ENCODE peak calls at places on chromosomes 12 and 14, in seven cellular contexts. One of them, this sample, is unnamed.

GRCh38 chr14:21039059-21039422 is 3.1 kb upstream of the RNASE7 start:
- DNase-seq in neuronal stem cell: no peak
- DNase-seq in H1: peak
- DNase-seq in mesenchymal stem cell: peak
- DNase-seq in IMR-90: peak
- DNase-seq in H9: peak
- DNase-seq in mesendoderm: peak
- DNase-seq in this sample: peak

GRCh38 chr14:74142523-74142922 is 57.8 kb downstream of the LIN52 start:
- DNase-seq in mesendoderm: no peak
- DNase-seq in H9: no peak
- DNase-seq in IMR-90: no peak
- DNase-seq in mesenchymal stem cell: no peak
- DNase-seq in H1: no peak
- DNase-seq in neuronal stem cell: no peak
- DNase-seq in this sample: no peak

GRCh38 chr12:71578694-71579258 is 84.9 kb downstream of the ZFC3H1 start:
- DNase-seq in mesendoderm: no peak
- DNase-seq in neuronal stem cell: no peak
- DNase-seq in H1: no peak
- DNase-seq in H9: no peak
- DNase-seq in mesenchymal stem cell: no peak
- DNase-seq in IMR-90: no peak
- DNase-seq in this sample: no peak

GRCh38 chr12:57027011-57027804 is 10.9 kb upstream of the TAC3 start:
- DNase-seq in H9: no peak
- DNase-seq in neuronal stem cell: no peak
- DNase-seq in mesendoderm: peak
- DNase-seq in mesenchymal stem cell: no peak
- DNase-seq in IMR-90: no peak
- DNase-seq in H1: no peak
- DNase-seq in this sample: no peak

GRCh38 chr12:55671746-55672145 is 35.1 kb downstream of the OR10P1 start:
- DNase-seq in H1: no peak
- DNase-seq in mesendoderm: no peak
- DNase-seq in mesenchymal stem cell: no peak
- DNase-seq in H9: no peak
- DNase-seq in IMR-90: no peak
- DNase-seq in neuronal stem cell: no peak
- DNase-seq in this sample: no peak

GRCh38 chr12:6556857-6557256 is 1.0 kb upstream of the IFFO1 start:
- DNase-seq in IMR-90: no peak
- DNase-seq in H9: no peak
- DNase-seq in mesendoderm: no peak
- DNase-seq in H1: no peak
- DNase-seq in mesenchymal stem cell: no peak
- DNase-seq in neuronal stem cell: no peak
- DNase-seq in this sample: no peak

GRCh38 chr12:31369712-31370521 is 44.0 kb upstream of the SINHCAF start:
- DNase-seq in neuronal stem cell: peak
- DNase-seq in IMR-90: peak
- DNase-seq in mesendoderm: peak
- DNase-seq in mesenchymal stem cell: peak
- DNase-seq in H9: peak
- DNase-seq in H1: no peak
- DNase-seq in this sample: peak

GRCh38 chr14:70616646-70617045 is 16.2 kb upstream of the MED6 start:
- DNase-seq in IMR-90: no peak
- DNase-seq in H1: no peak
- DNase-seq in H9: no peak
- DNase-seq in neuronal stem cell: no peak
- DNase-seq in mesenchymal stem cell: no peak
- DNase-seq in mesendoderm: no peak
- DNase-seq in this sample: peak

GRCh38 chr14:101193845-101194355 is 290.4 kb upstream of the RTL1 start:
- DNase-seq in mesenchymal stem cell: no peak
- DNase-seq in mesendoderm: no peak
- DNase-seq in H1: no peak
- DNase-seq in H9: no peak
- DNase-seq in neuronal stem cell: no peak
- DNase-seq in IMR-90: no peak
- DNase-seq in this sample: no peak

GRCh38 chr12:113278141-113278540 is 56.8 kb downstream of the SLC8B1 start:
- DNase-seq in mesendoderm: no peak
- DNase-seq in neuronal stem cell: no peak
- DNase-seq in mesenchymal stem cell: no peak
- DNase-seq in H1: no peak
- DNase-seq in H9: no peak
- DNase-seq in IMR-90: no peak
- DNase-seq in this sample: no peak

GRCh38 chr12:38102197-38102596 is 214.4 kb upstream of the ALG10B start:
- DNase-seq in H1: no peak
- DNase-seq in H9: no peak
- DNase-seq in mesendoderm: no peak
- DNase-seq in IMR-90: no peak
- DNase-seq in mesenchymal stem cell: no peak
- DNase-seq in neuronal stem cell: no peak
- DNase-seq in this sample: peak

GRCh38 chr14:100855256-100855930 is 29.5 kb downstream of the MEG3 start:
- DNase-seq in IMR-90: no peak
- DNase-seq in H1: no peak
- DNase-seq in H9: no peak
- DNase-seq in mesenchymal stem cell: no peak
- DNase-seq in mesendoderm: peak
- DNase-seq in neuronal stem cell: no peak
- DNase-seq in this sample: no peak

GRCh38 chr12:16348435-16349131 is 1.1 kb downstream of the MGST1 start:
- DNase-seq in H1: no peak
- DNase-seq in neuronal stem cell: no peak
- DNase-seq in H9: no peak
- DNase-seq in IMR-90: peak
- DNase-seq in mesenchymal stem cell: peak
- DNase-seq in mesendoderm: peak
- DNase-seq in this sample: no peak

GRCh38 chr12:267581-268482 is 5.2 kb upstream of the SLC6A13 start:
- DNase-seq in neuronal stem cell: no peak
- DNase-seq in mesenchymal stem cell: no peak
- DNase-seq in mesendoderm: no peak
- DNase-seq in IMR-90: peak
- DNase-seq in H9: no peak
- DNase-seq in H1: no peak
- DNase-seq in this sample: no peak

GRCh38 chr14:61601923-61602732 is 93.2 kb upstream of the HIF1A start:
- DNase-seq in H1: no peak
- DNase-seq in mesenchymal stem cell: no peak
- DNase-seq in neuronal stem cell: no peak
- DNase-seq in IMR-90: no peak
- DNase-seq in mesendoderm: peak
- DNase-seq in H9: no peak
- DNase-seq in this sample: no peak

GRCh38 chr12:99824900-99825562 is 159.7 kb downstream of the ANKS1B start:
- DNase-seq in neuronal stem cell: no peak
- DNase-seq in H1: no peak
- DNase-seq in IMR-90: no peak
- DNase-seq in mesenchymal stem cell: no peak
- DNase-seq in H9: no peak
- DNase-seq in mesendoderm: no peak
- DNase-seq in this sample: no peak

GRCh38 chr14:33435911-33436310 is 497.2 kb downstream of the NPAS3 start:
- DNase-seq in H9: no peak
- DNase-seq in neuronal stem cell: no peak
- DNase-seq in mesendoderm: no peak
- DNase-seq in IMR-90: peak
- DNase-seq in mesenchymal stem cell: peak
- DNase-seq in H1: no peak
- DNase-seq in this sample: peak

GRCh38 chr14:80584638-80585505 is 356.7 kb downstream of the CEP128 start:
- DNase-seq in IMR-90: peak
- DNase-seq in mesendoderm: peak
- DNase-seq in mesenchymal stem cell: no peak
- DNase-seq in H9: no peak
- DNase-seq in H1: no peak
- DNase-seq in neuronal stem cell: no peak
- DNase-seq in this sample: peak

GRCh38 chr12:1767407-1768090 is 52.8 kb upstream of the LRTM2 start:
- DNase-seq in mesendoderm: no peak
- DNase-seq in H1: no peak
- DNase-seq in IMR-90: no peak
- DNase-seq in neuronal stem cell: no peak
- DNase-seq in mesenchymal stem cell: no peak
- DNase-seq in H9: no peak
- DNase-seq in this sample: peak

GRCh38 chr14:24365600-24366374 is 2.2 kb upstream of the NFATC4 start:
- DNase-seq in IMR-90: peak
- DNase-seq in H9: peak
- DNase-seq in neuronal stem cell: peak
- DNase-seq in mesenchymal stem cell: peak
- DNase-seq in H1: peak
- DNase-seq in mesendoderm: peak
- DNase-seq in this sample: peak

GRCh38 chr14:74135386-74135785 is 50.6 kb downstream of the LIN52 start:
- DNase-seq in H9: no peak
- DNase-seq in mesendoderm: no peak
- DNase-seq in IMR-90: peak
- DNase-seq in H1: no peak
- DNase-seq in mesenchymal stem cell: no peak
- DNase-seq in neuronal stem cell: no peak
- DNase-seq in this sample: no peak

GRCh38 chr14:49882826-49883694 is 9.8 kb upstream of the ARF6 start:
- DNase-seq in mesenchymal stem cell: no peak
- DNase-seq in neuronal stem cell: no peak
- DNase-seq in H1: peak
- DNase-seq in IMR-90: no peak
- DNase-seq in H9: peak
- DNase-seq in mesendoderm: no peak
- DNase-seq in this sample: no peak

GRCh38 chr14:75738192-75738591 is 77.1 kb downstream of the TTLL5 start:
- DNase-seq in H9: no peak
- DNase-seq in neuronal stem cell: no peak
- DNase-seq in IMR-90: peak
- DNase-seq in H1: no peak
- DNase-seq in mesenchymal stem cell: no peak
- DNase-seq in mesendoderm: no peak
- DNase-seq in this sample: no peak

GRCh38 chr14:102581193-102581592 is 11.3 kb upstream of the RCOR1 start:
- DNase-seq in neuronal stem cell: no peak
- DNase-seq in mesenchymal stem cell: no peak
- DNase-seq in H1: no peak
- DNase-seq in H9: no peak
- DNase-seq in IMR-90: no peak
- DNase-seq in mesendoderm: no peak
- DNase-seq in this sample: peak

GRCh38 chr14:102583726-102584125 is 8.7 kb upstream of the RCOR1 start:
- DNase-seq in mesenchymal stem cell: no peak
- DNase-seq in H1: no peak
- DNase-seq in neuronal stem cell: no peak
- DNase-seq in H9: no peak
- DNase-seq in IMR-90: no peak
- DNase-seq in mesendoderm: peak
- DNase-seq in this sample: peak

GRCh38 chr14:102579696-102580551 is 12.5 kb upstream of the RCOR1 start:
- DNase-seq in mesendoderm: no peak
- DNase-seq in neuronal stem cell: no peak
- DNase-seq in H1: no peak
- DNase-seq in IMR-90: peak
- DNase-seq in mesenchymal stem cell: peak
- DNase-seq in H9: no peak
- DNase-seq in this sample: peak

GRCh38 chr14:102578821-102579220 is 13.6 kb upstream of the RCOR1 start:
- DNase-seq in mesenchymal stem cell: no peak
- DNase-seq in neuronal stem cell: no peak
- DNase-seq in H1: no peak
- DNase-seq in mesendoderm: no peak
- DNase-seq in H9: no peak
- DNase-seq in IMR-90: no peak
- DNase-seq in this sample: no peak

GRCh38 chr14:102580552-102581110 is 11.8 kb upstream of the RCOR1 start:
- DNase-seq in H9: no peak
- DNase-seq in mesenchymal stem cell: peak
- DNase-seq in mesendoderm: no peak
- DNase-seq in H1: no peak
- DNase-seq in IMR-90: no peak
- DNase-seq in neuronal stem cell: no peak
- DNase-seq in this sample: peak
- H4K8ac ChIP-seq in H9: no peak
- H4K8ac ChIP-seq in mesenchymal stem cell: peak
- H4K8ac ChIP-seq in mesendoderm: no peak
- H4K8ac ChIP-seq in H1: no peak
- H4K8ac ChIP-seq in IMR-90: no peak
- H4K8ac ChIP-seq in neuronal stem cell: peak
- H4K8ac ChIP-seq in this sample: peak

GRCh38 chr12:41656454-41656853 is 468.3 kb downstream of the PDZRN4 start:
- DNase-seq in mesendoderm: no peak
- DNase-seq in mesenchymal stem cell: no peak
- DNase-seq in IMR-90: no peak
- DNase-seq in H9: no peak
- DNase-seq in neuronal stem cell: no peak
- DNase-seq in H1: no peak
- DNase-seq in this sample: no peak
- H4K8ac ChIP-seq in mesendoderm: no peak
- H4K8ac ChIP-seq in mesenchymal stem cell: no peak
- H4K8ac ChIP-seq in IMR-90: no peak
- H4K8ac ChIP-seq in H9: no peak
- H4K8ac ChIP-seq in neuronal stem cell: no peak
- H4K8ac ChIP-seq in H1: no peak
- H4K8ac ChIP-seq in this sample: no peak

GRCh38 chr12:66984962-66985361 is 284.2 kb upstream of the CAND1 start:
- DNase-seq in IMR-90: no peak
- DNase-seq in mesendoderm: no peak
- DNase-seq in neuronal stem cell: no peak
- DNase-seq in mesenchymal stem cell: no peak
- DNase-seq in H1: no peak
- DNase-seq in H9: no peak
- DNase-seq in this sample: no peak

GRCh38 chr12:66978802-66979201 is 290.4 kb upstream of the CAND1 start:
- DNase-seq in H9: no peak
- DNase-seq in mesenchymal stem cell: no peak
- DNase-seq in neuronal stem cell: no peak
- DNase-seq in IMR-90: no peak
- DNase-seq in mesendoderm: peak
- DNase-seq in H1: no peak
- DNase-seq in this sample: no peak

GRCh38 chr12:66979270-66979669 is 289.9 kb upstream of the CAND1 start:
- DNase-seq in mesendoderm: no peak
- DNase-seq in H1: no peak
- DNase-seq in H9: no peak
- DNase-seq in neuronal stem cell: no peak
- DNase-seq in mesenchymal stem cell: no peak
- DNase-seq in IMR-90: no peak
- DNase-seq in this sample: no peak
- H4K8ac ChIP-seq in mesendoderm: no peak
- H4K8ac ChIP-seq in H1: no peak
- H4K8ac ChIP-seq in H9: no peak
- H4K8ac ChIP-seq in neuronal stem cell: no peak
- H4K8ac ChIP-seq in mesenchymal stem cell: no peak
- H4K8ac ChIP-seq in IMR-90: no peak
- H4K8ac ChIP-seq in this sample: no peak

DNA sequence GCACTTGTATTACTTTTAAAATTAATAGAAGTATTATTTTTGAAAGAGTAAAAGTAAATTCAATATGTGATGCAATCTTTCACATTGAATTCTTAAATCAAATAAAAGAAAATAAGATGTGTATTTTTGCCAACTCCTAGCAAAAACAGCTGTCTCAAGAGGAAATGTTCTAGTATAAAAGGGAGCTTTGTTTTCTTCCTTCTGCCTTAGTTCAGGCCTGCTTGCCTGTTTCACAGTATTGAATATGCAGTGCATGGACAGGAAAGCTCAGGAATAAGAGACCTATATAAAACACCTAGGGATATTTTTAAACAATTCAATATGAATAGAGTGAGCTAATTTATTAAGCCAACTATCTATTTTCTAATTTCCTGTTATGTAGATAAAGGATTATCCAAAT is 294.8 kb upstream of the G2E3 start:
- DNase-seq in H1: no peak
- DNase-seq in neuronal stem cell: no peak
- DNase-seq in mesenchymal stem cell: no peak
- DNase-seq in IMR-90: no peak
- DNase-seq in mesendoderm: no peak
- DNase-seq in H9: no peak
- DNase-seq in this sample: no peak
- H4K8ac ChIP-seq in H1: no peak
- H4K8ac ChIP-seq in neuronal stem cell: no peak
- H4K8ac ChIP-seq in mesenchymal stem cell: no peak
- H4K8ac ChIP-seq in IMR-90: no peak
- H4K8ac ChIP-seq in mesendoderm: no peak
- H4K8ac ChIP-seq in H9: no peak
- H4K8ac ChIP-seq in this sample: no peak

This sample was measured in trophoblast cell.